ENCODE peak calls at places on chromosomes 11 and 22, in nine cellular contexts. One of them, this sample, is unnamed.
A peak's percentile ranks its signal among the peaks of the same experiment; 100 is the strongest.

GRCh38 chr11:128837627-128838026 is 29.5 kb downstream of the KCNJ1 start:
- DNase-seq in substantia nigra: no peak
- DNase-seq in DMS153: no peak
- DNase-seq in HTR-8/SVneo: no peak
- DNase-seq in omental fat pad: no peak
- DNase-seq in adrenal gland: peak; percentile 60
- DNase-seq in G401: no peak
- DNase-seq in NCI-H1092: no peak
- DNase-seq in SK-N-DZ: no peak
- DNase-seq in this sample: no peak

GRCh38 chr11:70473186-70473872 is 75.0 kb downstream of the CTTN start:
- DNase-seq in substantia nigra: no peak
- DNase-seq in DMS153: no peak
- DNase-seq in HTR-8/SVneo: no peak
- DNase-seq in omental fat pad: no peak
- DNase-seq in adrenal gland: no peak
- DNase-seq in G401: no peak
- DNase-seq in NCI-H1092: no peak
- DNase-seq in SK-N-DZ: no peak
- DNase-seq in this sample: no peak

GRCh38 chr22:24698266-24698926 is 76.1 kb downstream of the PIWIL3 start:
- DNase-seq in substantia nigra: no peak
- DNase-seq in DMS153: no peak
- DNase-seq in HTR-8/SVneo: no peak
- DNase-seq in omental fat pad: no peak
- DNase-seq in adrenal gland: no peak
- DNase-seq in G401: no peak
- DNase-seq in NCI-H1092: no peak
- DNase-seq in SK-N-DZ: no peak
- DNase-seq in this sample: no peak

GRCh38 chr11:76376746-76377558 is 4.0 kb downstream of the THAP12 start:
- DNase-seq in substantia nigra: no peak
- DNase-seq in DMS153: no peak
- DNase-seq in HTR-8/SVneo: no peak
- DNase-seq in omental fat pad: no peak
- DNase-seq in adrenal gland: no peak
- DNase-seq in G401: no peak
- DNase-seq in NCI-H1092: no peak
- DNase-seq in SK-N-DZ: no peak
- DNase-seq in this sample: no peak

GRCh38 chr11:110174645-110175310 is 81.6 kb downstream of the ZC3H12C start:
- DNase-seq in substantia nigra: no peak
- DNase-seq in DMS153: no peak
- DNase-seq in HTR-8/SVneo: no peak
- DNase-seq in omental fat pad: no peak
- DNase-seq in adrenal gland: peak; percentile 49
- DNase-seq in G401: no peak
- DNase-seq in NCI-H1092: no peak
- DNase-seq in SK-N-DZ: no peak
- DNase-seq in this sample: no peak

GRCh38 chr11:65279713-65280459 is 18.1 kb downstream of the POLA2 start:
- DNase-seq in substantia nigra: no peak
- DNase-seq in DMS153: no peak
- DNase-seq in HTR-8/SVneo: peak; percentile 47
- DNase-seq in omental fat pad: no peak
- DNase-seq in adrenal gland: peak; percentile 76
- DNase-seq in G401: no peak
- DNase-seq in NCI-H1092: no peak
- DNase-seq in SK-N-DZ: no peak
- DNase-seq in this sample: peak; percentile 38

GRCh38 chr11:124748100-124748418 is 4.0 kb downstream of the VSIG2 start:
- DNase-seq in substantia nigra: no peak
- DNase-seq in DMS153: no peak
- DNase-seq in HTR-8/SVneo: no peak
- DNase-seq in omental fat pad: no peak
- DNase-seq in adrenal gland: no peak
- DNase-seq in G401: no peak
- DNase-seq in NCI-H1092: no peak
- DNase-seq in SK-N-DZ: no peak
- DNase-seq in this sample: no peak

GRCh38 chr11:133163463-133164419 is 368.6 kb downstream of the OPCML start:
- DNase-seq in substantia nigra: no peak
- DNase-seq in DMS153: no peak
- DNase-seq in HTR-8/SVneo: peak; percentile 2
- DNase-seq in omental fat pad: no peak
- DNase-seq in adrenal gland: no peak
- DNase-seq in G401: peak; percentile 75
- DNase-seq in NCI-H1092: peak; percentile 60
- DNase-seq in SK-N-DZ: peak; percentile 1
- DNase-seq in this sample: peak; percentile 12

GRCh38 chr11:4606231-4607015 is 1.6 kb downstream of the TRIM68 start:
- DNase-seq in substantia nigra: no peak
- DNase-seq in DMS153: peak; percentile 89
- DNase-seq in HTR-8/SVneo: no peak
- DNase-seq in omental fat pad: no peak
- DNase-seq in adrenal gland: no peak
- DNase-seq in G401: peak; percentile 3
- DNase-seq in NCI-H1092: peak; percentile 38
- DNase-seq in SK-N-DZ: no peak
- DNase-seq in this sample: peak; percentile 41

GRCh38 chr11:22617868-22618267 is 7.8 kb downstream of the FANCF start:
- DNase-seq in substantia nigra: no peak
- DNase-seq in DMS153: no peak
- DNase-seq in HTR-8/SVneo: no peak
- DNase-seq in omental fat pad: no peak
- DNase-seq in adrenal gland: no peak
- DNase-seq in G401: no peak
- DNase-seq in NCI-H1092: no peak
- DNase-seq in SK-N-DZ: no peak
- DNase-seq in this sample: no peak

GRCh38 chr11:74714904-74715303 is 16.3 kb downstream of the CHRDL2 start:
- DNase-seq in substantia nigra: no peak
- DNase-seq in DMS153: no peak
- DNase-seq in HTR-8/SVneo: no peak
- DNase-seq in omental fat pad: no peak
- DNase-seq in adrenal gland: no peak
- DNase-seq in G401: no peak
- DNase-seq in NCI-H1092: no peak
- DNase-seq in SK-N-DZ: no peak
- DNase-seq in this sample: no peak

GRCh38 chr11:15692739-15693138 is 578.0 kb downstream of the INSC start:
- DNase-seq in substantia nigra: no peak
- DNase-seq in DMS153: no peak
- DNase-seq in HTR-8/SVneo: no peak
- DNase-seq in omental fat pad: no peak
- DNase-seq in adrenal gland: no peak
- DNase-seq in G401: no peak
- DNase-seq in NCI-H1092: no peak
- DNase-seq in SK-N-DZ: no peak
- DNase-seq in this sample: peak; percentile 45

GRCh38 chr11:44521148-44521547 is 44.3 kb upstream of the CD82 start:
- DNase-seq in substantia nigra: no peak
- DNase-seq in DMS153: no peak
- DNase-seq in HTR-8/SVneo: no peak
- DNase-seq in omental fat pad: no peak
- DNase-seq in adrenal gland: no peak
- DNase-seq in G401: no peak
- DNase-seq in NCI-H1092: no peak
- DNase-seq in SK-N-DZ: no peak
- DNase-seq in this sample: no peak

GRCh38 chr11:69207165-69207889 is 51.6 kb downstream of the SMIM38 start:
- DNase-seq in substantia nigra: no peak
- DNase-seq in DMS153: no peak
- DNase-seq in HTR-8/SVneo: no peak
- DNase-seq in omental fat pad: no peak
- DNase-seq in adrenal gland: no peak
- DNase-seq in G401: no peak
- DNase-seq in NCI-H1092: no peak
- DNase-seq in SK-N-DZ: no peak
- DNase-seq in this sample: no peak

GRCh38 chr11:118744001-118744400 is 47.0 kb downstream of the DDX6 start:
- DNase-seq in substantia nigra: no peak
- DNase-seq in DMS153: no peak
- DNase-seq in HTR-8/SVneo: no peak
- DNase-seq in omental fat pad: no peak
- DNase-seq in adrenal gland: no peak
- DNase-seq in G401: no peak
- DNase-seq in NCI-H1092: no peak
- DNase-seq in SK-N-DZ: peak; percentile 29
- DNase-seq in this sample: no peak

GRCh38 chr22:29842740-29843139 is 4.7 kb upstream of the ASCC2 start:
- DNase-seq in substantia nigra: no peak
- DNase-seq in DMS153: peak; percentile 57
- DNase-seq in HTR-8/SVneo: peak; percentile 34
- DNase-seq in omental fat pad: no peak
- DNase-seq in adrenal gland: peak; percentile 65
- DNase-seq in G401: no peak
- DNase-seq in NCI-H1092: no peak
- DNase-seq in SK-N-DZ: no peak
- DNase-seq in this sample: peak; percentile 40

GRCh38 chr22:41178425-41178975 is 26.6 kb upstream of the L3MBTL2 start:
- DNase-seq in substantia nigra: no peak
- DNase-seq in DMS153: no peak
- DNase-seq in HTR-8/SVneo: no peak
- DNase-seq in omental fat pad: no peak
- DNase-seq in adrenal gland: peak; percentile 67
- DNase-seq in G401: peak; percentile 84
- DNase-seq in NCI-H1092: no peak
- DNase-seq in SK-N-DZ: no peak
- DNase-seq in this sample: no peak

GRCh38 chr22:32411388-32411787 is 659 bp downstream of the RTCB start:
- DNase-seq in substantia nigra: no peak
- DNase-seq in DMS153: no peak
- DNase-seq in HTR-8/SVneo: no peak
- DNase-seq in omental fat pad: no peak
- DNase-seq in adrenal gland: no peak
- DNase-seq in G401: no peak
- DNase-seq in NCI-H1092: no peak
- DNase-seq in SK-N-DZ: no peak
- DNase-seq in this sample: no peak

GRCh38 chr11:8092587-8093424 is 11.8 kb downstream of the TUB start:
- DNase-seq in substantia nigra: no peak
- DNase-seq in DMS153: peak; percentile 44
- DNase-seq in HTR-8/SVneo: peak; percentile 72
- DNase-seq in omental fat pad: no peak
- DNase-seq in adrenal gland: peak; percentile 89
- DNase-seq in G401: peak; percentile 70
- DNase-seq in NCI-H1092: peak; percentile 40
- DNase-seq in SK-N-DZ: peak; percentile 67
- DNase-seq in this sample: peak; percentile 81

GRCh38 chr22:43897751-43898261 is 6.0 kb upstream of the PNPLA5 start:
- DNase-seq in substantia nigra: no peak
- DNase-seq in DMS153: no peak
- DNase-seq in HTR-8/SVneo: no peak
- DNase-seq in omental fat pad: no peak
- DNase-seq in adrenal gland: peak; percentile 58
- DNase-seq in G401: no peak
- DNase-seq in NCI-H1092: no peak
- DNase-seq in SK-N-DZ: no peak
- DNase-seq in this sample: no peak

GRCh38 chr11:16839821-16840220 is 101.4 kb downstream of the C11orf58 start:
- DNase-seq in substantia nigra: no peak
- DNase-seq in DMS153: no peak
- DNase-seq in HTR-8/SVneo: no peak
- DNase-seq in omental fat pad: no peak
- DNase-seq in adrenal gland: no peak
- DNase-seq in G401: no peak
- DNase-seq in NCI-H1092: no peak
- DNase-seq in SK-N-DZ: no peak
- DNase-seq in this sample: no peak

This sample was measured in H4.